ENCODE peak calls at places on chromosomes 12 and 14, in four cellular contexts. S is uterus, B is tibial nerve, F is breast epithelium. E is an unnamed sample. For H3K4me1, the result is how much of the 10 kb centered on the place peaks cover.

GRCh38 chr14:102772781-102773570 is 4.3 kb upstream of the TRAF3 start:
- DNase-seq in S (no peak), B (no peak), F (no peak), E (no peak)

GRCh38 chr12:64220046-64220445 is 2.0 kb downstream of the KICS2 start:
- DNase-seq in S (no peak), B (no peak), F (no peak), E (no peak)

GRCh38 chr12:64737539-64737938 is 21.7 kb downstream of the GNS start:
- DNase-seq in S (no peak), B (no peak), F (no peak), E (peak)

GRCh38 chr12:93039062-93039461 is 110.0 kb upstream of the EEA1 start:
- DNase-seq in S (no peak), B (no peak), F (no peak), E (no peak)

GRCh38 chr14:59254146-59254910 is 65.9 kb downstream of the DAAM1 start:
- DNase-seq in S (peak), B (peak), F (peak), E (peak)

GRCh38 chr12:110557300-110557699 is 25.8 kb downstream of the PPTC7 start:
- DNase-seq in S (no peak), B (no peak), F (no peak), E (no peak)

GRCh38 chr12:94140556-94140955 is 7.8 kb upstream of the PLXNC1 start:
- DNase-seq in S (no peak), B (no peak), F (no peak), E (no peak)

GRCh38 chr12:106999444-106999843 is 12.5 kb upstream of the MTERF2 start:
- DNase-seq in S (no peak), B (peak), F (no peak), E (no peak)

GRCh38 chr12:13234045-13234641 is 37.6 kb downstream of the EMP1 start:
- DNase-seq in S (peak), B (peak), F (no peak), E (no peak)

GRCh38 chr12:133026996-133027395 is 10.3 kb upstream of the ZNF84 start:
- DNase-seq in S (no peak), B (no peak), F (no peak), E (no peak)

GRCh38 chr12:29191267-29191889 is 42.3 kb downstream of the FAR2 start:
- DNase-seq in S (no peak), B (no peak), F (no peak), E (no peak)

GRCh38 chr14:35292770-35293561 is 784 bp downstream of the PSMA6 start:
- DNase-seq in S (no peak), B (no peak), F (no peak), E (no peak)

GRCh38 chr12:104462931-104463339 is 6.2 kb downstream of the CHST11 start:
- DNase-seq in S (no peak), B (no peak), F (no peak), E (no peak)

GRCh38 chr14:24428628-24429394 is 657 bp downstream of the CBLN3 start:
- DNase-seq in S (peak), B (no peak), F (no peak), E (peak)

GRCh38 chr12:101552277-101552676 is 42.5 kb upstream of the MYBPC1 start:
- DNase-seq in S (no peak), B (no peak), F (no peak), E (peak)

GRCh38 chr14:80425686-80426085 is 214.4 kb upstream of the DIO2 start:
- DNase-seq in S (no peak), B (no peak), F (no peak), E (no peak)

GRCh38 chr14:101183376-101184103 is 280.0 kb upstream of the RTL1 start:
- DNase-seq in S (peak), B (no peak), F (peak), E (no peak)

GRCh38 chr14:104900639-104901512 is 23.8 kb upstream of the PLD4 start:
- DNase-seq in S (no peak), B (no peak), F (no peak), E (no peak)

GRCh38 chr12:44816446-44817017 is 59.6 kb downstream of the NELL2 start:
- DNase-seq in S (no peak), B (no peak), F (no peak), E (no peak)
- H3K27ac ChIP-seq in S (no peak), B (no peak), F (no peak), E (no peak)

DNA sequence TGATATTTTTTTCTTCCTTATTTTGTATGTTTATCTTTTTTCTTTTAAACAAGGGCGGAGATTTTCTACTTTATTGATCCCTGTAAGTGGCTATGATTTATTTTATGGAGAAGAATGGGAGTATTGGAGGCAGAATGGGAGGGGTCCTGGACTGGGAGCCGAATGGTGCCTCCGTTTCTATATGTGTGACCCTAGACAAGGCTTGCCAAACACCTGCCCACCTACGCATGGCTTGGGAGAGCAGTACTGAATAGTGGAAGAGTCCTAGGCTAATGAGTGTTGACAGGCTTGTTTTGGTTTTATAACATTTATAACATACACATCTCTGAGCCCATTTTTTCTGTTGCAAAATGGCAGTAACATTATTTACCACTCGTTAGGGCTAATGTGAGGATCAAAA is 29.0 kb downstream of the STK38L start:
- DNase-seq in S (no peak), B (no peak), F (no peak), E (no peak)
- H3K4me1 ChIP-seq in S (under half), B (under half), F (under half), E (under half)

GRCh38 chr12:123696641-123697040 is 15.5 kb upstream of the ATP6V0A2 start:
- DNase-seq in S (no peak), B (no peak), F (no peak), E (no peak)
- H3K4me3 ChIP-seq in S (no peak), B (no peak), F (no peak), E (no peak)

DNA sequence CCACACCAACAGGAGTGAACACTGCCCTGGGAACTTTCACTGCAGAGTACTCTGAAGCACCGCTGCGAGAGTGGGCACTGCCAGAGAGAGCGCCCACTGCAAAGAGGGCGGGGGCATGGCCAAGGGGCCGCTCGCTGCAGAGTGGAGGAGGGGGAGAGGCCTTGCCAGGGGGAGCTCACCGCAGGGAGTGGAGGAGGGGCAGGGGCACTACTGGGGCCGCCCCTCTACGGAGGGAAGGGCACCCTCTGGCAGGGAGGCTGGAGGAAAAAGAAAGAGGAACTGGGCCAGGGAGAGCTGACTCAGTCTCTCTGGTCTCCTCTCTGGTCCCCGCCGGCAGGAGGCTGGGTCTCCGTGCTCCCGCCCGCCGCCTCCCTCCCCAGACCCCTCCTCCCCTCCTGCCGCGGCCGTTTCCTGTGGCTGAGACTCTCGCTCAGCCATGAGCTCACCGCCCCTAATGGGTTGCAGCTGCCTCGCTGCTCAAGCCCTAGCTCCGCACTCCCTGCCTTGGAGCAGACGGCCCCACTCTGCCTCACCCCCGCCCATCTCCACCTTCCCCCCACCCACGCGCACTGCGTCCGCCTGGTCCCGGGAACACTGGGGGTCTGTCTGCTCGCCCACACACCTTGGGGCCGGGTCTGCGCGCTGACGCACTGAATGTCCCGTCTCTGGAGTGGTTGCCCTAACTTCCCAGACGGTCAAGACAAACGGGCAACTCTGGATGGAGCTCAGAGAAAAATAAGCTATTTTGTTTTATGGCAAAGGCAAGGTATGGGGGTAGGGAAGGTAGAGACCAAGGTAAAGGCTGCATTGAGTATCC is 1.3 kb downstream of the ARHGEF40 start:
- DNase-seq in S (peak), B (peak), F (peak), E (peak)
- H3K27ac ChIP-seq in S (peak), B (peak), F (peak), E (peak)